ENCODE peak calls at places on chromosomes 7 and 10, in five cellular contexts. One of them, this sample, is unnamed.

GRCh38 chr10:54914049-54914448 is 113.0 kb upstream of the PCDH15 start:
- DNase-seq in psoas muscle: no peak
- DNase-seq in astrocyte: no peak
- DNase-seq in occipital lobe: no peak
- DNase-seq in stimulated activated CD8-positive, alpha-beta memory T cell treated with anti-CD3 and anti-CD28 coated beads, Interleukin-12 subunit alpha, Interleukin-12 subunit beta, amount 100 ng/mL, for 1 hour: no peak
- DNase-seq in this sample: no peak

GRCh38 chr7:122675621-122676020 is 23.3 kb downstream of the RNF133 start:
- DNase-seq in psoas muscle: no peak
- DNase-seq in astrocyte: peak
- DNase-seq in occipital lobe: no peak
- DNase-seq in stimulated activated CD8-positive, alpha-beta memory T cell treated with anti-CD3 and anti-CD28 coated beads, Interleukin-12 subunit alpha, Interleukin-12 subunit beta, amount 100 ng/mL, for 1 hour: no peak
- DNase-seq in this sample: no peak

GRCh38 chr10:88680958-88681357 is 16.7 kb downstream of the LIPF start:
- DNase-seq in psoas muscle: no peak
- DNase-seq in astrocyte: no peak
- DNase-seq in occipital lobe: no peak
- DNase-seq in stimulated activated CD8-positive, alpha-beta memory T cell treated with anti-CD3 and anti-CD28 coated beads, Interleukin-12 subunit alpha, Interleukin-12 subunit beta, amount 100 ng/mL, for 1 hour: no peak
- DNase-seq in this sample: no peak

GRCh38 chr10:87505366-87506113 is 847 bp downstream of the MINPP1 start:
- DNase-seq in psoas muscle: peak
- DNase-seq in astrocyte: peak
- DNase-seq in occipital lobe: peak
- DNase-seq in stimulated activated CD8-positive, alpha-beta memory T cell treated with anti-CD3 and anti-CD28 coated beads, Interleukin-12 subunit alpha, Interleukin-12 subunit beta, amount 100 ng/mL, for 1 hour: peak
- DNase-seq in this sample: peak

GRCh38 chr10:99562631-99563030 is 29.9 kb downstream of the NKX2-3 start:
- DNase-seq in psoas muscle: no peak
- DNase-seq in astrocyte: no peak
- DNase-seq in occipital lobe: no peak
- DNase-seq in stimulated activated CD8-positive, alpha-beta memory T cell treated with anti-CD3 and anti-CD28 coated beads, Interleukin-12 subunit alpha, Interleukin-12 subunit beta, amount 100 ng/mL, for 1 hour: no peak
- DNase-seq in this sample: no peak

GRCh38 chr10:121553455-121553854 is 44.8 kb downstream of the FGFR2 start:
- DNase-seq in psoas muscle: no peak
- DNase-seq in astrocyte: no peak
- DNase-seq in occipital lobe: no peak
- DNase-seq in stimulated activated CD8-positive, alpha-beta memory T cell treated with anti-CD3 and anti-CD28 coated beads, Interleukin-12 subunit alpha, Interleukin-12 subunit beta, amount 100 ng/mL, for 1 hour: no peak
- DNase-seq in this sample: no peak

GRCh38 chr7:66741706-66742053 is 1.1 kb downstream of the RABGEF1 start:
- DNase-seq in psoas muscle: no peak
- DNase-seq in astrocyte: peak
- DNase-seq in occipital lobe: no peak
- DNase-seq in stimulated activated CD8-positive, alpha-beta memory T cell treated with anti-CD3 and anti-CD28 coated beads, Interleukin-12 subunit alpha, Interleukin-12 subunit beta, amount 100 ng/mL, for 1 hour: no peak
- DNase-seq in this sample: peak

GRCh38 chr7:130560972-130561371 is 69.1 kb downstream of the MEST start:
- DNase-seq in psoas muscle: no peak
- DNase-seq in astrocyte: peak
- DNase-seq in occipital lobe: no peak
- DNase-seq in stimulated activated CD8-positive, alpha-beta memory T cell treated with anti-CD3 and anti-CD28 coated beads, Interleukin-12 subunit alpha, Interleukin-12 subunit beta, amount 100 ng/mL, for 1 hour: no peak
- DNase-seq in this sample: peak

GRCh38 chr7:104664648-104665047 is 336.2 kb downstream of the LHFPL3 start:
- DNase-seq in psoas muscle: no peak
- DNase-seq in astrocyte: no peak
- DNase-seq in occipital lobe: no peak
- DNase-seq in stimulated activated CD8-positive, alpha-beta memory T cell treated with anti-CD3 and anti-CD28 coated beads, Interleukin-12 subunit alpha, Interleukin-12 subunit beta, amount 100 ng/mL, for 1 hour: no peak
- DNase-seq in this sample: no peak